ENCODE peak calls at places on chromosomes 11 and 22, in four cellular contexts. T is stromal cell of bone marrow, K is HL-60, O is NCI-H1694. B is an unnamed sample.
A peak's percentile ranks its signal among the peaks of the same experiment; 100 is the strongest.

GRCh38 chr11:46237248-46238077 is 40.0 kb upstream of the CREB3L1 start:
- DNase-seq in T (peak; percentile 74), K (peak; percentile 96), O (no peak), B (peak; percentile 88)

GRCh38 chr11:44611687-44612437 is 46.4 kb downstream of the CD82 start:
- DNase-seq in K (no peak), O (no peak), T (no peak), B (no peak)

GRCh38 chr22:30191049-30191701 is 55.4 kb downstream of the LIF start:
- DNase-seq in O (no peak), T (no peak), K (no peak), B (no peak)

GRCh38 chr22:38346506-38346905 is 29.3 kb upstream of the CSNK1E start:
- DNase-seq in O (no peak), T (no peak), K (no peak), B (no peak)

GRCh38 chr22:23215294-23216204 is 35.2 kb downstream of the BCR start:
- DNase-seq in T (no peak), K (no peak), O (no peak), B (peak; percentile 55)

GRCh38 chr11:112523917-112524316 is 263.3 kb upstream of the PLET1 start:
- DNase-seq in O (no peak), K (no peak), T (no peak), B (no peak)

GRCh38 chr11:65709661-65710060 is 2.4 kb upstream of the KAT5 start:
- DNase-seq in K (no peak), O (no peak), T (no peak), B (no peak)

GRCh38 chr11:92149996-92150395 is 74.6 kb upstream of the FAT3 start:
- DNase-seq in K (no peak), O (no peak), T (peak; percentile 17), B (no peak)

GRCh38 chr11:70734379-70734778 is 336.1 kb downstream of the CTTN start:
- DNase-seq in O (no peak), T (no peak), K (no peak), B (no peak)

GRCh38 chr22:38570841-38571364 is 920 bp upstream of the DMC1 start:
- DNase-seq in K (no peak), T (peak; percentile 17), O (no peak), B (peak; percentile 42)

GRCh38 chr22:36339171-36340065 is 48.3 kb downstream of the MYH9 start:
- DNase-seq in T (peak; percentile 95), O (no peak), K (no peak), B (peak; percentile 76)

GRCh38 chr11:15418887-15419286 is 304.2 kb downstream of the INSC start:
- DNase-seq in T (no peak), O (no peak), K (no peak), B (no peak)

GRCh38 chr11:39745401-39745800 is 1714.1 kb downstream of the LRRC4C start:
- DNase-seq in K (no peak), O (no peak), T (no peak), B (no peak)

GRCh38 chr11:128361451-128362020 is 225.8 kb downstream of the ETS1 start:
- DNase-seq in K (no peak), O (no peak), T (no peak), B (peak; percentile 25)

GRCh38 chr11:45459501-45459900 is 173.4 kb upstream of the SYT13 start:
- DNase-seq in T (no peak), K (no peak), O (no peak), B (no peak)

GRCh38 chr11:123616505-123617198 is 37.8 kb downstream of the SCN3B start:
- DNase-seq in T (peak; percentile 3), K (no peak), O (peak; percentile 23), B (peak; percentile 86)

GRCh38 chr11:19673924-19674390 is 38.7 kb upstream of the NAV2 start:
- DNase-seq in K (no peak), T (peak; percentile 25), O (no peak), B (peak; percentile 61)

GRCh38 chr22:45963821-45964220 is 13.1 kb downstream of the WNT7B start:
- DNase-seq in O (no peak), T (no peak), K (no peak), B (no peak)

GRCh38 chr22:25966448-25966913 is 202.8 kb upstream of the SEZ6L start:
- DNase-seq in T (no peak), K (no peak), O (no peak), B (no peak)

GRCh38 chr11:19546325-19546724 is 166.3 kb upstream of the NAV2 start:
- DNase-seq in O (no peak), K (no peak), T (peak; percentile 25), B (peak; percentile 49)

GRCh38 chr11:124039557-124039956 is 1.6 kb downstream of the OR10G7 start:
- DNase-seq in T (no peak), K (no peak), O (no peak), B (no peak)

GRCh38 chr11:117794772-117795629 is 2.0 kb downstream of the DSCAML1 start:
- DNase-seq in K (no peak), T (no peak), O (no peak), B (no peak)

GRCh38 chr11:94275961-94276360 is 28.4 kb upstream of the IZUMO1R start:
- DNase-seq in O (no peak), K (no peak), T (no peak), B (no peak)

GRCh38 chr11:42172441-42172840 is 713.0 kb upstream of the LRRC4C start:
- DNase-seq in T (no peak), K (no peak), O (no peak), B (no peak)

GRCh38 chr22:38202437-38203089 is 769 bp downstream of the MAFF start:
- DNase-seq in T (peak; percentile 75), K (peak; percentile 65), O (no peak), B (peak; percentile 80)

GRCh38 chr11:35907648-35908431 is 36.0 kb upstream of the LDLRAD3 start:
- DNase-seq in T (peak; percentile 25), O (no peak), K (no peak), B (no peak)

GRCh38 chr22:42272431-42273004 is 2.1 kb upstream of the TCF20 start:
- DNase-seq in K (no peak), T (no peak), O (no peak), B (no peak)

GRCh38 chr11:34313099-34313517 is 44.7 kb downstream of the ABTB2 start:
- DNase-seq in T (no peak), K (no peak), O (no peak), B (peak; percentile 35)

GRCh38 chr11:75516886-75517285 is 8.9 kb downstream of the GDPD5 start:
- DNase-seq in O (no peak), T (no peak), K (peak; percentile 18), B (no peak)

GRCh38 chr11:115241899-115242298 is 262.3 kb downstream of the CADM1 start:
- DNase-seq in T (no peak), K (no peak), O (no peak), B (no peak)

GRCh38 chr11:43968719-43969118 is 26.3 kb downstream of the C11orf96 start:
- DNase-seq in T (no peak), K (no peak), O (no peak), B (no peak)

GRCh38 chr11:91373497-91373896 is 851.1 kb upstream of the FAT3 start:
- DNase-seq in O (no peak), T (no peak), K (no peak), B (no peak)

GRCh38 chr11:62013266-62014157 is 46.1 kb upstream of the FTH1 start:
- DNase-seq in K (no peak), T (peak; percentile 43), O (no peak), B (peak; percentile 57)